ENCODE peak calls at places on chromosomes 3 and 15, in seven cellular contexts. One of them, this sample, is unnamed.

GRCh38 chr3:126888186-126888760 is 94.6 kb upstream of the PLXNA1 start:
- ATAC-seq in activated CD8-positive, alpha-beta memory T cell treated with anti-CD3 and anti-CD28 coated beads, Interleukin-2, amount 10 ng/mL, durations not matched to agents 7 days and 5 days: no peak
- ATAC-seq in naive thymus-derived CD4-positive, alpha-beta T cell: peak
- ATAC-seq in pancreas: no peak
- ATAC-seq in stimulated activated naive CD8-positive, alpha-beta T cell treated with anti-CD3 and anti-CD28 coated beads, Interleukin-15, Interleukin-2, amounts not matched to agents 100 U/mL and 50 U/mL, for 24 hours: no peak
- ATAC-seq in Right ventricle myocardium inferior: no peak
- ATAC-seq in activated CD4-positive, alpha-beta T cell treated with anti-CD3 and anti-CD28 coated beads for 36 hours: no peak
- ATAC-seq in this sample: no peak

GRCh38 chr3:35965908-35966307 is 326.6 kb downstream of the ARPP21 start:
- ATAC-seq in Right ventricle myocardium inferior: no peak
- ATAC-seq in pancreas: no peak
- ATAC-seq in stimulated activated naive CD8-positive, alpha-beta T cell treated with anti-CD3 and anti-CD28 coated beads, Interleukin-15, Interleukin-2, amounts not matched to agents 100 U/mL and 50 U/mL, for 24 hours: no peak
- ATAC-seq in activated CD4-positive, alpha-beta T cell treated with anti-CD3 and anti-CD28 coated beads for 36 hours: no peak
- ATAC-seq in naive thymus-derived CD4-positive, alpha-beta T cell: no peak
- ATAC-seq in activated CD8-positive, alpha-beta memory T cell treated with anti-CD3 and anti-CD28 coated beads, Interleukin-2, amount 10 ng/mL, durations not matched to agents 7 days and 5 days: no peak
- ATAC-seq in this sample: no peak

GRCh38 chr15:32030795-32031194 is 480 bp downstream of the CHRNA7 start:
- ATAC-seq in activated CD4-positive, alpha-beta T cell treated with anti-CD3 and anti-CD28 coated beads for 36 hours: no peak
- ATAC-seq in naive thymus-derived CD4-positive, alpha-beta T cell: no peak
- ATAC-seq in Right ventricle myocardium inferior: peak
- ATAC-seq in pancreas: peak
- ATAC-seq in activated CD8-positive, alpha-beta memory T cell treated with anti-CD3 and anti-CD28 coated beads, Interleukin-2, amount 10 ng/mL, durations not matched to agents 7 days and 5 days: no peak
- ATAC-seq in stimulated activated naive CD8-positive, alpha-beta T cell treated with anti-CD3 and anti-CD28 coated beads, Interleukin-15, Interleukin-2, amounts not matched to agents 100 U/mL and 50 U/mL, for 24 hours: no peak
- ATAC-seq in this sample: no peak

GRCh38 chr3:119469378-119470189 is 821 bp downstream of the POGLUT1 start:
- ATAC-seq in activated CD4-positive, alpha-beta T cell treated with anti-CD3 and anti-CD28 coated beads for 36 hours: peak
- ATAC-seq in Right ventricle myocardium inferior: no peak
- ATAC-seq in pancreas: peak
- ATAC-seq in naive thymus-derived CD4-positive, alpha-beta T cell: peak
- ATAC-seq in activated CD8-positive, alpha-beta memory T cell treated with anti-CD3 and anti-CD28 coated beads, Interleukin-2, amount 10 ng/mL, durations not matched to agents 7 days and 5 days: no peak
- ATAC-seq in stimulated activated naive CD8-positive, alpha-beta T cell treated with anti-CD3 and anti-CD28 coated beads, Interleukin-15, Interleukin-2, amounts not matched to agents 100 U/mL and 50 U/mL, for 24 hours: peak
- ATAC-seq in this sample: peak

GRCh38 chr3:48356419-48356818 is 15.6 kb upstream of the FBXW12 start:
- ATAC-seq in naive thymus-derived CD4-positive, alpha-beta T cell: no peak
- ATAC-seq in pancreas: no peak
- ATAC-seq in activated CD4-positive, alpha-beta T cell treated with anti-CD3 and anti-CD28 coated beads for 36 hours: no peak
- ATAC-seq in Right ventricle myocardium inferior: no peak
- ATAC-seq in activated CD8-positive, alpha-beta memory T cell treated with anti-CD3 and anti-CD28 coated beads, Interleukin-2, amount 10 ng/mL, durations not matched to agents 7 days and 5 days: no peak
- ATAC-seq in stimulated activated naive CD8-positive, alpha-beta T cell treated with anti-CD3 and anti-CD28 coated beads, Interleukin-15, Interleukin-2, amounts not matched to agents 100 U/mL and 50 U/mL, for 24 hours: no peak
- ATAC-seq in this sample: no peak

GRCh38 chr15:28873585-28874139 is 12.1 kb upstream of the APBA2 start:
- ATAC-seq in Right ventricle myocardium inferior: no peak
- ATAC-seq in stimulated activated naive CD8-positive, alpha-beta T cell treated with anti-CD3 and anti-CD28 coated beads, Interleukin-15, Interleukin-2, amounts not matched to agents 100 U/mL and 50 U/mL, for 24 hours: no peak
- ATAC-seq in pancreas: peak
- ATAC-seq in activated CD4-positive, alpha-beta T cell treated with anti-CD3 and anti-CD28 coated beads for 36 hours: peak
- ATAC-seq in naive thymus-derived CD4-positive, alpha-beta T cell: peak
- ATAC-seq in activated CD8-positive, alpha-beta memory T cell treated with anti-CD3 and anti-CD28 coated beads, Interleukin-2, amount 10 ng/mL, durations not matched to agents 7 days and 5 days: no peak
- ATAC-seq in this sample: no peak

GRCh38 chr15:38671675-38672141 is 107.1 kb upstream of the RASGRP1 start:
- ATAC-seq in stimulated activated naive CD8-positive, alpha-beta T cell treated with anti-CD3 and anti-CD28 coated beads, Interleukin-15, Interleukin-2, amounts not matched to agents 100 U/mL and 50 U/mL, for 24 hours: peak
- ATAC-seq in activated CD8-positive, alpha-beta memory T cell treated with anti-CD3 and anti-CD28 coated beads, Interleukin-2, amount 10 ng/mL, durations not matched to agents 7 days and 5 days: peak
- ATAC-seq in naive thymus-derived CD4-positive, alpha-beta T cell: peak
- ATAC-seq in Right ventricle myocardium inferior: no peak
- ATAC-seq in pancreas: no peak
- ATAC-seq in activated CD4-positive, alpha-beta T cell treated with anti-CD3 and anti-CD28 coated beads for 36 hours: peak
- ATAC-seq in this sample: peak

GRCh38 chr15:38148476-38148875 is 104.2 kb upstream of the SPRED1 start:
- ATAC-seq in naive thymus-derived CD4-positive, alpha-beta T cell: no peak
- ATAC-seq in stimulated activated naive CD8-positive, alpha-beta T cell treated with anti-CD3 and anti-CD28 coated beads, Interleukin-15, Interleukin-2, amounts not matched to agents 100 U/mL and 50 U/mL, for 24 hours: no peak
- ATAC-seq in activated CD8-positive, alpha-beta memory T cell treated with anti-CD3 and anti-CD28 coated beads, Interleukin-2, amount 10 ng/mL, durations not matched to agents 7 days and 5 days: no peak
- ATAC-seq in Right ventricle myocardium inferior: no peak
- ATAC-seq in pancreas: no peak
- ATAC-seq in activated CD4-positive, alpha-beta T cell treated with anti-CD3 and anti-CD28 coated beads for 36 hours: no peak
- ATAC-seq in this sample: no peak

GRCh38 chr3:7978104-7978457 is 523.5 kb upstream of the LMCD1 start:
- ATAC-seq in activated CD4-positive, alpha-beta T cell treated with anti-CD3 and anti-CD28 coated beads for 36 hours: no peak
- ATAC-seq in pancreas: no peak
- ATAC-seq in stimulated activated naive CD8-positive, alpha-beta T cell treated with anti-CD3 and anti-CD28 coated beads, Interleukin-15, Interleukin-2, amounts not matched to agents 100 U/mL and 50 U/mL, for 24 hours: no peak
- ATAC-seq in naive thymus-derived CD4-positive, alpha-beta T cell: no peak
- ATAC-seq in Right ventricle myocardium inferior: peak
- ATAC-seq in activated CD8-positive, alpha-beta memory T cell treated with anti-CD3 and anti-CD28 coated beads, Interleukin-2, amount 10 ng/mL, durations not matched to agents 7 days and 5 days: no peak
- ATAC-seq in this sample: no peak

GRCh38 chr3:13019706-13020105 is 53.5 kb downstream of the IQSEC1 start:
- ATAC-seq in activated CD8-positive, alpha-beta memory T cell treated with anti-CD3 and anti-CD28 coated beads, Interleukin-2, amount 10 ng/mL, durations not matched to agents 7 days and 5 days: no peak
- ATAC-seq in Right ventricle myocardium inferior: no peak
- ATAC-seq in naive thymus-derived CD4-positive, alpha-beta T cell: no peak
- ATAC-seq in pancreas: no peak
- ATAC-seq in activated CD4-positive, alpha-beta T cell treated with anti-CD3 and anti-CD28 coated beads for 36 hours: no peak
- ATAC-seq in stimulated activated naive CD8-positive, alpha-beta T cell treated with anti-CD3 and anti-CD28 coated beads, Interleukin-15, Interleukin-2, amounts not matched to agents 100 U/mL and 50 U/mL, for 24 hours: no peak
- ATAC-seq in this sample: no peak

GRCh38 chr15:42286445-42287029 is 13.3 kb upstream of the TMEM87A start:
- ATAC-seq in Right ventricle myocardium inferior: no peak
- ATAC-seq in activated CD4-positive, alpha-beta T cell treated with anti-CD3 and anti-CD28 coated beads for 36 hours: no peak
- ATAC-seq in pancreas: peak
- ATAC-seq in stimulated activated naive CD8-positive, alpha-beta T cell treated with anti-CD3 and anti-CD28 coated beads, Interleukin-15, Interleukin-2, amounts not matched to agents 100 U/mL and 50 U/mL, for 24 hours: no peak
- ATAC-seq in activated CD8-positive, alpha-beta memory T cell treated with anti-CD3 and anti-CD28 coated beads, Interleukin-2, amount 10 ng/mL, durations not matched to agents 7 days and 5 days: no peak
- ATAC-seq in naive thymus-derived CD4-positive, alpha-beta T cell: no peak
- ATAC-seq in this sample: no peak

GRCh38 chr3:23017800-23018199 is 185.3 kb upstream of the UBE2E2 start:
- ATAC-seq in activated CD8-positive, alpha-beta memory T cell treated with anti-CD3 and anti-CD28 coated beads, Interleukin-2, amount 10 ng/mL, durations not matched to agents 7 days and 5 days: no peak
- ATAC-seq in Right ventricle myocardium inferior: peak
- ATAC-seq in pancreas: no peak
- ATAC-seq in activated CD4-positive, alpha-beta T cell treated with anti-CD3 and anti-CD28 coated beads for 36 hours: no peak
- ATAC-seq in stimulated activated naive CD8-positive, alpha-beta T cell treated with anti-CD3 and anti-CD28 coated beads, Interleukin-15, Interleukin-2, amounts not matched to agents 100 U/mL and 50 U/mL, for 24 hours: no peak
- ATAC-seq in naive thymus-derived CD4-positive, alpha-beta T cell: no peak
- ATAC-seq in this sample: no peak

GRCh38 chr15:48602358-48603122 is 43.0 kb downstream of the FBN1 start:
- ATAC-seq in activated CD4-positive, alpha-beta T cell treated with anti-CD3 and anti-CD28 coated beads for 36 hours: no peak
- ATAC-seq in naive thymus-derived CD4-positive, alpha-beta T cell: no peak
- ATAC-seq in stimulated activated naive CD8-positive, alpha-beta T cell treated with anti-CD3 and anti-CD28 coated beads, Interleukin-15, Interleukin-2, amounts not matched to agents 100 U/mL and 50 U/mL, for 24 hours: no peak
- ATAC-seq in Right ventricle myocardium inferior: no peak
- ATAC-seq in activated CD8-positive, alpha-beta memory T cell treated with anti-CD3 and anti-CD28 coated beads, Interleukin-2, amount 10 ng/mL, durations not matched to agents 7 days and 5 days: no peak
- ATAC-seq in pancreas: no peak
- ATAC-seq in this sample: no peak